ENCODE peak calls at places on chromosomes 13 and 19, in seven cellular contexts. P, F, Y, X, W, O and Z are unnamed samples. For H3K4me1, the result is how much of the 10 kb centered on the place peaks cover.

GRCh38 chr19:30163663-30164062 is 208.5 kb upstream of the ZNF536 start:
- DNase-seq in P (peak), F (no peak), Y (no peak), X (no peak), W (no peak), O (no peak), Z (no peak)

GRCh38 chr13:113153810-113154748 is 4.4 kb upstream of the PROZ start:
- DNase-seq in P (peak), F (peak), Y (peak), X (peak), W (peak), O (peak), Z (peak)

GRCh38 chr13:21478881-21479808 is 20.0 kb upstream of the ZDHHC20 start:
- DNase-seq in P (no peak), F (peak), Y (no peak), X (no peak), W (peak), O (no peak), Z (peak)

GRCh38 chr19:55076321-55076720 is 652 bp downstream of the EPS8L1 start:
- DNase-seq in P (no peak), F (no peak), Y (no peak), X (no peak), W (no peak), O (no peak), Z (no peak)

GRCh38 chr13:77859450-77859849 is 59.2 kb downstream of the EDNRB start:
- DNase-seq in P (peak), F (peak), Y (no peak), X (peak), W (no peak), O (no peak), Z (no peak)

GRCh38 chr13:95540848-95541247 is 11.7 kb upstream of the CLDN10 start:
- DNase-seq in P (peak), F (no peak), Y (no peak), X (peak), W (no peak), O (peak), Z (peak)

GRCh38 chr19:14103310-14103709 is 12.8 kb upstream of the SAMD1 start:
- DNase-seq in P (no peak), F (no peak), Y (no peak), X (no peak), W (no peak), O (no peak), Z (no peak)

GRCh38 chr13:21759503-21759902 is 88.6 kb downstream of the FGF9 start:
- DNase-seq in P (no peak), F (no peak), Y (no peak), X (no peak), W (no peak), O (no peak), Z (no peak)

GRCh38 chr19:3028305-3029069 is 593 bp downstream of the TLE2 start:
- DNase-seq in P (no peak), F (no peak), Y (no peak), X (peak), W (no peak), O (no peak), Z (no peak)

GRCh38 chr13:113972451-113973217 is 1.2 kb downstream of the C13orf46 start:
- DNase-seq in P (no peak), F (peak), Y (no peak), X (peak), W (no peak), O (no peak), Z (no peak)

GRCh38 chr19:46730595-46730994 is 13.7 kb upstream of the PRKD2 start:
- DNase-seq in P (no peak), F (no peak), Y (no peak), X (no peak), W (no peak), O (no peak), Z (no peak)

GRCh38 chr13:59750860-59751259 is 412.9 kb downstream of the DIAPH3 start:
- DNase-seq in P (no peak), F (peak), Y (no peak), X (no peak), W (no peak), O (no peak), Z (peak)

GRCh38 chr13:49220035-49220855 is at the start of gene MLNR:
- DNase-seq in P (no peak), F (no peak), Y (no peak), X (peak), W (peak), O (peak), Z (no peak)
- H3K27ac ChIP-seq in P (no peak), F (no peak), Y (no peak), X (no peak), W (no peak), O (no peak), Z (no peak)

DNA sequence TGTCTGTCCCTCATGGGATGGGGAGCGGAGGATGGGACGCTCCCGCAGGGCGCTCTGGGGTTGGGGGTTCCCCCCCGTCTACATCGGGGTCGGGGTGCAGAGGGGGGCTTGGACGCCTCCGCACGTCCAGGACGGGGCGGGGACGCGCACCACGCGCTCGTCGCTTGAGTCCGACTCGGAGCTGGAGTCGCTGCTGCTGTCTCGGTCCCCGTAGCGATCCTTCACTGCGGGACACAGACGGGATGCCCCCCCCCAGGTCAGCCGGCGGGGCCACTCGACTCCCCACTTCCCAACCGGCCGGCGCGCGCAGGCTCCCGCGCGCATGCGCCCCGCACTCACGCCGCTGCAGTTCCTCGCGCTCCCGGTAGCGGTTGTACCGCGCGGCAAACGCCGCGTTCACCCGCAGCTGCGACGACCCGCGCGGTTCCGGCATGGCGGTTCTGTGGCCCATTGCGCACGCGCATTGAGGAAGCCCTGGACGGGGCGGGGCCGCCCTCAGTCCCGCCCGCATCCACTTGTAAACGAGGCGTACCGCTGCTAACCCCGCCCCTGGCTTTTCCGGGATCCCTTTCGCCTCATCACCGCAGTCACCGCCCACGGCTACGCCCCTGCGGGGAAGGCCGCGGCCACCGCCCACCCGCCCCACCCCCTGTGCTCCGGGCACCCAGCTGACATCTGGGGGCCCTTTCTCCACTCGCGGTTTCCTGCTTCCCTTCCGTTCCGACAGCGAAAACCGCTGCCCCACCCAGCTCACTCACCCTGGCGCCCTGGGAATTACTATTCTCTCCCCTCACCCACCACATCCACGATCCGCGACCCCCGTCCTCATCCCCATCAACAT is at the start of gene KRI1:
- DNase-seq in P (peak), F (peak), Y (peak), X (peak), W (peak), O (peak), Z (peak)
- H3K4me3 ChIP-seq in P (peak), F (peak), Y (peak), X (peak), W (peak), O (peak), Z (peak)

GRCh38 chr19:43640424-43640757 is 741 bp upstream of the CADM4 start:
- DNase-seq in P (no peak), F (no peak), Y (no peak), X (no peak), W (no peak), O (no peak), Z (no peak)

GRCh38 chr19:43638991-43639494 is 607 bp downstream of the CADM4 start:
- DNase-seq in P (no peak), F (no peak), Y (no peak), X (no peak), W (no peak), O (no peak), Z (no peak)

GRCh38 chr19:43639507-43640423 is at the start of gene CADM4:
- DNase-seq in P (peak), F (no peak), Y (no peak), X (peak), W (peak), O (peak), Z (no peak)

GRCh38 chr19:43636121-43636683 is 3.4 kb downstream of the CADM4 start:
- DNase-seq in P (no peak), F (no peak), Y (no peak), X (no peak), W (no peak), O (no peak), Z (no peak)

DNA sequence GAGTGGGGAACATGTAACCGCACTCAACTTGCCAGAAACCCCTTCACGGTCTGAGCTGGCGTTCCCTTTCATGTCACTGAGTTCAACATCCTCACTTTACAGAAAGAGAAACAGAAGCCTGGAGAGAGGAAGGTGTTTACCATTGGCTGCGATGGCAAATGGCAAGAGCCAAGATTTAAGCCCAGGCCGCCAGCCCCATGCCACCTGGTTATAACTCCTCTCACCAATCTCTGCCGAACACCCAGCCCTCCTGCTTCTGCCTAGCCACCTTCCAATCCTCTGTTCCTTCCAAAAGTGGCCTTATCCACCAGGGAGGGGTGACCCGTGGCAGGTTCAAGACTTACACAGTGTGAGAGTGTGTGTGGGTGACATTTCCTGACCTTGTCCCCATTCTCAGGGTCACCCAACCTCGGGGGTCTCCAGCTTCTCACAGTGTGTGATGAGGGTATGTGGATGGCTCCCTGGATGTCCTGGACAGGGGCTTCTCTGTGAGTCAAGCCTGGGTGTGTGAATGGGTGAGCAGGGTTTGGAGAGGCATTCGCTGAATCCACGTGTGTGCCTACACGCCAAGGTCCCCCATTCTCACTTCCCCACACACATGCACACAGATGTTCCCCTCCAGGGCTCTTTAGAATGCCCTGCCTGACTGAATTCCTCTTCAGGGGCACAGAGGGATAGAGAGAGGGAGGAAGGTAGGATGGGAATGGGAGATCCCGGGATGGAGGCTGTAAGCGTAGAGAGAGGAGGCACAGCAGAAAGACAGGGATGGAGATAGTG is 1.2 kb downstream of the CADM4 start:
- DNase-seq in P (no peak), F (no peak), Y (no peak), X (no peak), W (no peak), O (no peak), Z (no peak)
- H3K4me1 ChIP-seq in P (under half), F (under half), Y (under half), X (under half), W (under half), O (under half), Z (under half)

GRCh38 chr13:44969858-44970484 is 19.3 kb downstream of the NUFIP1 start:
- DNase-seq in P (no peak), F (peak), Y (no peak), X (no peak), W (no peak), O (no peak), Z (peak)
- H3K27ac ChIP-seq in P (no peak), F (no peak), Y (peak), X (peak), W (no peak), O (no peak), Z (no peak)

GRCh38 chr13:48660356-48661076 is 6.8 kb downstream of the CYSLTR2 start:
- DNase-seq in P (no peak), F (no peak), Y (no peak), X (no peak), W (no peak), O (peak), Z (no peak)
- H3K4me3 ChIP-seq in P (no peak), F (no peak), Y (no peak), X (no peak), W (no peak), O (no peak), Z (no peak)

DNA sequence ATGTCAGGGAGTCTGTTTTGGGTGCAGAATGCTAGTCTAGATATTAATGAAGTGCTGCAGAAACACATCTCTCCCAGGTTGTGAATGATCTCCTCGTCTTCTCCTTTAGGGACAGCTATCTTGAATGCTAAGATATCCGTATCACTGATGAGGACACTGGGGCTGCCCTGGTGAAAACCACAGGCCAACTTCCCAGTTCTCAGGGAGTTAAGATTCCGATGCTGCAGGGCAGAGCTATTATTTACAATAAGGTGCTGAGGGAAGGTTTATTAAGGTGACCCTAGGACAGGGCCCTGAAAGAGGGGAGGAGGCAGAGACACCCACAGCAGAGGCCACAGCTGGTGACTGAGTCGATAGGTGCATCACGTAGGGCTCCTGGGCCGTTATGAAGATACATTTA is 66.1 kb downstream of the TNFRSF19 start:
- DNase-seq in P (no peak), F (no peak), Y (no peak), X (no peak), W (no peak), O (no peak), Z (no peak)
- H3K4me1 ChIP-seq in P (under half), F (under half), Y (under half), X (under half), W (under half), O (under half), Z (under half)

DNA sequence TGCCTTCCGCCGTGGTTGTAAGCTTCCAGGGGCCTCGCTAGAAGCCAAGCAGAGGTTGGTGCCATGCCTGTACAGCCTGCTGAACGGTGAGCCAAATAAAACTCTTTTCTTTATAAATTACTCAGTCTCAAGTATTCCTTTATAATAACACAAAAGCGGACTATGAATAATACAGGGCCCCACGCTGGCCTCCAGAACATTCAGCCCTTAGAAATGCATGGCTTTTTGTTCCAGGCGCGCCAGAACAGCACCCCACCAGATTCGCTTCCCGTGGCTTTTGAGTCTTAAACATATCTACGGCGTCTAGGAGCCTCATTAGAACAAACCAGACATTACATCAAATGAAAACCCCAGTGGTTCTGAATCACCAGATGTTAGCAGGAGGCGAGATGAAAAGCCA is 75.1 kb downstream of the SLC15A1 start:
- DNase-seq in P (no peak), F (peak), Y (no peak), X (no peak), W (no peak), O (no peak), Z (no peak)
- H3K27ac ChIP-seq in P (no peak), F (no peak), Y (no peak), X (no peak), W (no peak), O (no peak), Z (no peak)